ENCODE peak calls at places on chromosome 1, in four cellular contexts. Y is ascending aorta, T is AG09309, V is HFF-Myc. U is an unnamed sample.
A peak's percentile ranks its signal among the peaks of the same experiment; 100 is the strongest.

GRCh38 chr1:2356401-2356800 is 35.0 kb downstream of the MORN1 start:
- DNase-seq in V (no peak), T (no peak), Y (no peak), U (no peak)

GRCh38 chr1:236868625-236869467 is 73.8 kb downstream of the MTR start:
- DNase-seq in T (peak; percentile 42), Y (no peak), V (no peak), U (no peak)

GRCh38 chr1:61244114-61244513 is 161.8 kb downstream of the NFIA start:
- DNase-seq in Y (no peak), T (peak; percentile 13), V (peak; percentile 27), U (no peak)

GRCh38 chr1:112701227-112702066 is 5.5 kb downstream of the RHOC start:
- DNase-seq in T (no peak), Y (no peak), V (no peak), U (no peak)

GRCh38 chr1:183029591-183030000 is 6.4 kb downstream of the LAMC1 start:
- DNase-seq in V (no peak), T (peak; percentile 44), Y (no peak), U (no peak)

GRCh38 chr1:178223289-178223688 is 129.4 kb downstream of the RASAL2 start:
- DNase-seq in V (no peak), Y (no peak), T (no peak), U (no peak)

GRCh38 chr1:6570987-6571386 is 8.8 kb upstream of the ZBTB48 start:
- DNase-seq in Y (no peak), T (no peak), V (no peak), U (no peak)

GRCh38 chr1:998905-999796 is 746 bp downstream of the HES4 start:
- DNase-seq in V (no peak), T (no peak), Y (no peak), U (peak; percentile 63)

GRCh38 chr1:212973899-212974298 is 23.6 kb downstream of the VASH2 start:
- DNase-seq in V (no peak), T (no peak), Y (no peak), U (no peak)

GRCh38 chr1:54888080-54888733 is 1.2 kb upstream of the DHCR24 start:
- DNase-seq in T (no peak), Y (no peak), V (no peak), U (no peak)

GRCh38 chr1:38071530-38072266 is 25.1 kb upstream of the POU3F1 start:
- DNase-seq in T (peak; percentile 7), V (no peak), Y (no peak), U (no peak)

GRCh38 chr1:62294211-62294610 is 25.0 kb downstream of the KANK4 start:
- DNase-seq in T (no peak), V (no peak), Y (no peak), U (no peak)

GRCh38 chr1:200075938-200076546 is 48.5 kb downstream of the NR5A2 start:
- DNase-seq in V (peak; percentile 43), Y (no peak), T (peak; percentile 42), U (no peak)

GRCh38 chr1:230163205-230163604 is 96.2 kb downstream of the GALNT2 start:
- DNase-seq in V (peak; percentile 55), Y (no peak), T (peak; percentile 66), U (no peak)

GRCh38 chr1:30749691-30750583 is 7.6 kb downstream of the LAPTM5 start:
- DNase-seq in T (no peak), Y (no peak), V (no peak), U (no peak)

GRCh38 chr1:18693256-18694098 is 62.8 kb downstream of the PAX7 start:
- DNase-seq in T (no peak), V (no peak), Y (no peak), U (no peak)

GRCh38 chr1:145720556-145720877 is 1.2 kb downstream of the CD160 start:
- DNase-seq in Y (no peak), T (peak; percentile 46), V (no peak), U (no peak)

GRCh38 chr1:76021816-76022215 is 52.7 kb upstream of the ST6GALNAC3 start:
- DNase-seq in T (no peak), Y (no peak), V (no peak), U (no peak)

GRCh38 chr1:211133393-211133840 is 531 bp downstream of the KCNH1 start:
- DNase-seq in V (no peak), T (no peak), Y (no peak), U (no peak)

GRCh38 chr1:183164350-183164749 is 21.7 kb upstream of the LAMC2 start:
- DNase-seq in T (no peak), V (peak; percentile 71), Y (no peak), U (no peak)

GRCh38 chr1:7454895-7455784 is 316.0 kb upstream of the VAMP3 start:
- DNase-seq in T (no peak), Y (no peak), V (no peak), U (no peak)

GRCh38 chr1:60978421-60979357 is 103.7 kb upstream of the NFIA start:
- DNase-seq in T (no peak), Y (no peak), V (no peak), U (no peak)

GRCh38 chr1:160681067-160681890 is 30.3 kb downstream of the CD48 start:
- DNase-seq in V (peak; percentile 2), Y (peak; percentile 13), T (no peak), U (peak; percentile 67)

GRCh38 chr1:56376188-56376984 is 203.0 kb downstream of the PLPP3 start:
- DNase-seq in Y (peak; percentile 40), V (no peak), T (peak; percentile 18), U (no peak)

GRCh38 chr1:87598429-87598828 is 269.7 kb downstream of the LMO4 start:
- DNase-seq in V (no peak), T (no peak), Y (no peak), U (no peak)

GRCh38 chr1:151211972-151212705 is 13.8 kb downstream of the PIP5K1A start:
- DNase-seq in V (no peak), Y (no peak), T (no peak), U (no peak)

GRCh38 chr1:161007369-161007768 is 13.6 kb downstream of the F11R start:
- DNase-seq in V (no peak), Y (no peak), T (no peak), U (no peak)

GRCh38 chr1:206971029-206971655 is 882 bp upstream of the FCAMR start:
- DNase-seq in Y (no peak), V (no peak), T (no peak), U (no peak)

GRCh38 chr1:226111109-226111864 is 48.8 kb downstream of the H3-3A start:
- DNase-seq in T (no peak), Y (no peak), V (no peak), U (no peak)

GRCh38 chr1:202220733-202221132 is 27.1 kb downstream of the LGR6 start:
- DNase-seq in Y (no peak), T (no peak), V (no peak), U (no peak)

DNA sequence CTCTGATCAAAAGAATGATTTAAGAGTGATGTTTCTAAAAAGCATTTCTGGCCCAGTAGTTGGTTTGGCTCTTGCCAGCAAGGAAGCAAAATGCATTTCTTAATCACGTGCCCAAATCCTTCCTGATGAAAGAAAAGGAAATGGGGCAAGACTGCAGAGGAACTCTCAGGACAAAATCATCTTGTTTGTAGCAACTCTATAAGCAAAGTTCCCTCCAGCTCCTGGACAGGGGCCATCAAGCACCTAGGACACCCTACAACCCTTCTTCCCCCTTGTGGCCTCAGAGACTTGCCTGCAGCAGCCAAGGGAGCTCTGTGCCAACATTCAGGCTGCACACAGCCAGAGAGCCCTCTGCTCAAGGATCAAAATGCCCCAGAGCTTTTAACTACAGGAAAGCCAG is 105.1 kb downstream of the KIAA0319L start:
- DNase-seq in Y (no peak), V (peak; percentile 14), T (peak; percentile 29), U (no peak)
- TF ChIP-seq CTCF in Y (no peak), V (no peak), T (no peak), U (no peak)

DNA sequence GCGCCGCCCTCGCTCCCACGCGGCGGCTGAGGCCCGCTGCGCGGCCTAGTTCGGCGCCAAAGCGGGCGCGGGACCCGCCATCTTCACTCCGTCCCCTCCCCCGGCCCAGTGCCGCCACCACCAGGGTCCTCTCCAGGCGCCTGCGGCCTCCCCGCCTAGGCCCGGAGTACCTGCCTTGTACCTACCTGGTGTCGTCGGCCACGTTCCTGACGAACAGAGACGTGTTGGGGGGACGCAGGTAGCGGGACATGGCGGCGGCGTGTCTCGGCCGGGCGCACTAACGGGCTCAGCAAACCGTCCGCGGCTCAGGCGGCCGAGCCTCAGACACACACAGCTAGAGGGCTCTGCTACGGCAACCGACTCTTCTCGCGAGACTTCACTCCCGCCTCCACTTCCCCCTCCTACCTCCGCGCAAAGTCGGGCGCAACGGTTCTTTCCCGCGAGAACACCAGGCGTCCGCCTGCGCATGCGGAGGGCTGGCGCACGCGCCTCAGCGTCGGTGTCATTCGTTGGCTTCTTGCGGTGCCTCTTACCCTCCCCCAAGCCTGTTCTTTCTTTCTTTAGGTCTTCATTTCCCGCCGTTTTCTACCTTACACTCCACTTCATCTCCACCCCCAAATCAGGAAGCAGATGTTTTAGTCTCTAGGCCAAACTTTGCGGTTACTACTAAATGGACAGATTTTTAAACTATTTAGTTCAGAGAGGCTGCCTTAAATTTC is at the start of gene SRSF10:
- DNase-seq in T (peak; percentile 93), Y (peak; percentile 92), V (peak; percentile 96), U (peak; percentile 96)
- TF ChIP-seq CTCF in T (no peak), Y (no peak), V (peak; percentile 19), U (no peak)

GRCh38 chr1:193754732-193755427 is 568.5 kb upstream of the B3GALT2 start:
- DNase-seq in Y (no peak), V (no peak), T (no peak), U (no peak)
- TF ChIP-seq CTCF in Y (no peak), V (peak; percentile 22), T (no peak), U (no peak)

GRCh38 chr1:43229831-43230780 is 39.7 kb upstream of the TMEM125 start:
- DNase-seq in Y (no peak), T (no peak), V (no peak), U (no peak)

GRCh38 chr1:43221256-43221778 is 48.5 kb upstream of the TMEM125 start:
- DNase-seq in Y (no peak), T (no peak), V (no peak), U (no peak)

GRCh38 chr1:43222876-43223275 is 46.9 kb upstream of the TMEM125 start:
- DNase-seq in T (no peak), V (no peak), Y (no peak), U (peak; percentile 19)

GRCh38 chr1:43227138-43227836 is 42.5 kb upstream of the TMEM125 start:
- DNase-seq in Y (no peak), V (peak; percentile 72), T (no peak), U (peak; percentile 95)

GRCh38 chr1:43225168-43225567 is 44.6 kb upstream of the TMEM125 start:
- DNase-seq in T (no peak), V (peak; percentile 17), Y (no peak), U (no peak)
- TF ChIP-seq CTCF in T (no peak), V (no peak), Y (no peak), U (no peak)

DNA sequence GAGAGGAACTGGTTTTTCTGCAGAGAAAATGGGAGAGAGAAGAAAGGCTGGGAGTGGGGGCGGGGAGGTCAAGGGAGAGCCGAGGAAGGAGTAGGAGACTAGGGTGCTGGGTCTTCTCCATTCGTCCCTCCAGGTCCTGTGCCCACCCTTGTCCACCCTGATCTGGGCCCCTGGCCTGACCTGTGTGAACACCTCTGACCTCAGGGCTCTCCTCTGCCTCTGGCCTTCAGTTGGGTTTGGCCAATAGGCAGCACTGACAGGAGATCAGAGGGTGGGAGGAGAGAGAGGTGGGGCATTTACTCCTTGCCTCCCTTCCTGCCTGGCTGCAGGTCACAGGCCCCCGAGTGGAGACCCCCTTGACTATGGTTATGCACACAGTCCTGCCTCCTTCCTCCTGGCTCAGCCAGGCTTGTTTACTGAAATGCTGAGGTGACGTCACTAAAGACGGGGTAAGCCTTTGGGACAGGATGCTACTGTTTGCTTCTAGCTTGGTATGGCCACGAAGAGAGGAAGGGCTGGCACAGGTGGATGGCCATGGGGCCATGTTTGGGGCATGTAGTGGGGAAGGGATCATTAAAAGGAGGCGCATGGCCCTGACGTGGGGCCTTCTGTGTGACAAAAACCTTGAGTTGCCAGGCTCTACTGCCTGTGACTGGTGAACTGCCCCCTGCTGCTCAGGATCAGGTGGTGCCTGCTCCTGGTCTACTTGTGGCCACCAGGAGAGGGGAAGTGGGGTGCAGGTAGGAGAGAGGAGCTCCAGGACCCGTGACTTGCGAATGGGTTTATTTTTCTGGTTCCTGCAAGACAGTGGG is 248.7 kb upstream of the CSF3R start:
- DNase-seq in Y (no peak), V (no peak), T (no peak), U (peak; percentile 32)
- TF ChIP-seq CTCF in Y (no peak), V (no peak), T (no peak), U (no peak)

U was measured in mesothelial cell of epicardium.